ENCODE peak calls at places on chromosomes 4 and X, in four cellular contexts. S is activated T-cell treated with anti-CD3 and anti-CD28 coated beads for 4 hours; Q is CD8-positive, alpha-beta T cell; I is endothelial cell. H is an unnamed sample.

GRCh38 chrX:55127692-55128091 is 38.9 kb downstream of the PAGE2 start:
- DNase-seq in S (no peak), I (no peak), Q (no peak), H (no peak)

GRCh38 chr4:176302283-176303275 is 17.2 kb upstream of the SPCS3 start:
- DNase-seq in I (no peak), S (no peak), Q (no peak), H (no peak)

GRCh38 chr4:123836919-123837605 is 440.5 kb downstream of the SPRY1 start:
- DNase-seq in S (no peak), Q (no peak), I (no peak), H (no peak)

GRCh38 chr4:6472008-6472386 is 417 bp downstream of the PPP2R2C start:
- DNase-seq in Q (no peak), I (no peak), S (no peak), H (no peak)

GRCh38 chrX:103779156-103779555 is 2.5 kb downstream of the PLP1 start:
- DNase-seq in S (no peak), I (no peak), Q (no peak), H (no peak)

GRCh38 chr4:86898562-86898961 is 6.3 kb upstream of the C4orf36 start:
- DNase-seq in I (no peak), S (no peak), Q (no peak), H (no peak)

GRCh38 chr4:76233967-76234678 is 17.4 kb upstream of the FAM47E start:
- DNase-seq in I (peak; percentile 30), S (no peak), Q (no peak), H (peak; percentile 37)

GRCh38 chrX:131861088-131861787 is 161.9 kb upstream of the STK26 start:
- DNase-seq in I (no peak), Q (no peak), S (no peak), H (peak; percentile 2)

GRCh38 chr4:167721574-167721973 is 370.8 kb upstream of the ANXA10 start:
- DNase-seq in Q (no peak), S (no peak), I (no peak), H (no peak)

GRCh38 chrX:150365953-150366911 is 3.1 kb downstream of the MAMLD1 start:
- DNase-seq in Q (no peak), S (no peak), I (peak; percentile 46), H (no peak)

GRCh38 chr4:77308843-77309242 is 151.8 kb downstream of the CCNG2 start:
- DNase-seq in Q (no peak), S (no peak), I (no peak), H (peak; percentile 6)

GRCh38 chr4:11741190-11741652 is 312.5 kb upstream of the HS3ST1 start:
- DNase-seq in I (no peak), Q (no peak), S (no peak), H (no peak)

GRCh38 chr4:168743576-168743975 is 246.7 kb downstream of the PALLD start:
- DNase-seq in S (no peak), Q (no peak), I (no peak), H (no peak)

GRCh38 chr4:81314196-81314896 is 99.3 kb upstream of the PRKG2 start:
- DNase-seq in S (no peak), I (peak; percentile 19), Q (no peak), H (no peak)

GRCh38 chr4:185562531-185562930 is 27.2 kb upstream of the PDLIM3 start:
- DNase-seq in I (no peak), Q (no peak), S (no peak), H (no peak)

GRCh38 chr4:117164338-117164737 is 79.0 kb upstream of the TRAM1L1 start:
- DNase-seq in Q (no peak), S (no peak), I (no peak), H (peak; percentile 2)

GRCh38 chr4:88378691-88379559 is at the start of gene HERC6:
- DNase-seq in Q (peak; percentile 39), I (peak; percentile 72), S (peak; percentile 71), H (peak; percentile 56)

GRCh38 chr4:102511830-102512605 is 10.9 kb downstream of the NFKB1 start:
- DNase-seq in Q (no peak), S (no peak), I (no peak), H (no peak)

GRCh38 chr4:95651891-95652290 is 103.1 kb upstream of the UNC5C start:
- DNase-seq in Q (no peak), I (no peak), S (no peak), H (no peak)

GRCh38 chrX:130091976-130092522 is 18.2 kb downstream of the ELF4 start:
- DNase-seq in Q (peak; percentile 69), I (peak; percentile 26), S (peak; percentile 43), H (no peak)

GRCh38 chrX:73448379-73448778 is 1.5 kb downstream of the CDX4 start:
- DNase-seq in S (no peak), I (no peak), Q (no peak), H (no peak)

GRCh38 chr4:52889354-52889753 is 27.2 kb downstream of the RASL11B start:
- DNase-seq in S (no peak), I (no peak), Q (no peak), H (no peak)

GRCh38 chrX:13646154-13646549 is 6.8 kb upstream of the TCEANC start:
- DNase-seq in I (peak; percentile 50), S (no peak), Q (no peak), H (peak; percentile 15)

GRCh38 chr4:47719576-47719975 is 118.3 kb downstream of the CORIN start:
- DNase-seq in I (no peak), Q (no peak), S (no peak), H (no peak)

GRCh38 chr4:123055943-123056342 is 133.5 kb upstream of the NUDT6 start:
- DNase-seq in I (no peak), Q (no peak), S (no peak), H (no peak)

GRCh38 chr4:140529434-140529833 is 5.5 kb downstream of the ELMOD2 start:
- DNase-seq in I (no peak), S (no peak), Q (no peak), H (no peak)

GRCh38 chrX:69991685-69992084 is 58.1 kb downstream of the AWAT2 start:
- DNase-seq in Q (no peak), S (no peak), I (no peak), H (no peak)

GRCh38 chrX:74259879-74260491 is 44.0 kb upstream of the ZCCHC13 start:
- DNase-seq in Q (no peak), I (no peak), S (no peak), H (no peak)

GRCh38 chr4:2044119-2044485 is 15.0 kb upstream of the NAT8L start:
- DNase-seq in S (no peak), I (no peak), Q (no peak), H (no peak)

GRCh38 chr4:56907489-56908205 is at the start of gene REST:
- DNase-seq in S (peak; percentile 76), Q (peak; percentile 74), I (peak; percentile 90), H (peak; percentile 24)

GRCh38 chrX:152445926-152446325 is 5.2 kb downstream of the GABRA3 start:
- DNase-seq in Q (no peak), S (no peak), I (no peak), H (no peak)

GRCh38 chrX:39752820-39753219 is 344.9 kb downstream of the BCOR start:
- DNase-seq in I (no peak), Q (no peak), S (no peak), H (no peak)

GRCh38 chr4:3673716-3674478 is 92.3 kb upstream of the ADRA2C start:
- DNase-seq in S (no peak), Q (no peak), I (no peak), H (no peak)

GRCh38 chrX:16711219-16712115 is 1.0 kb downstream of the CTPS2 start:
- DNase-seq in I (no peak), S (no peak), Q (no peak), H (peak; percentile 7)

GRCh38 chr4:185426960-185427688 is 1.4 kb upstream of the UFSP2 start:
- DNase-seq in S (no peak), I (no peak), Q (no peak), H (no peak)

H was measured in SK-N-DZ.